ENCODE peak calls at places on chromosomes 11 and 22, in nine cellular contexts. One of them, this sample, is unnamed.

GRCh38 chr11:44607324-44607962 is 42.0 kb downstream of the CD82 start:
- DNase-seq in A549: no peak
- DNase-seq in neuronal stem cell: no peak
- DNase-seq in astrocyte: peak
- DNase-seq in stomach: no peak
- DNase-seq in AG04450: no peak
- DNase-seq in right cardiac atrium: peak
- DNase-seq in AG09309: peak
- DNase-seq in GM12865: no peak
- DNase-seq in this sample: no peak

GRCh38 chr11:121352301-121352891 is 59.8 kb downstream of the SC5D start:
- DNase-seq in A549: no peak
- DNase-seq in neuronal stem cell: no peak
- DNase-seq in astrocyte: no peak
- DNase-seq in stomach: no peak
- DNase-seq in AG04450: no peak
- DNase-seq in right cardiac atrium: peak
- DNase-seq in AG09309: no peak
- DNase-seq in GM12865: no peak
- DNase-seq in this sample: no peak

GRCh38 chr11:98455500-98456186 is 565.1 kb upstream of the CNTN5 start:
- DNase-seq in A549: no peak
- DNase-seq in neuronal stem cell: no peak
- DNase-seq in astrocyte: no peak
- DNase-seq in stomach: no peak
- DNase-seq in AG04450: no peak
- DNase-seq in right cardiac atrium: no peak
- DNase-seq in AG09309: no peak
- DNase-seq in GM12865: no peak
- DNase-seq in this sample: no peak

GRCh38 chr11:120563698-120564572 is 52.4 kb downstream of the GRIK4 start:
- DNase-seq in A549: no peak
- DNase-seq in neuronal stem cell: peak
- DNase-seq in astrocyte: no peak
- DNase-seq in stomach: no peak
- DNase-seq in AG04450: no peak
- DNase-seq in right cardiac atrium: peak
- DNase-seq in AG09309: no peak
- DNase-seq in GM12865: no peak
- DNase-seq in this sample: no peak

GRCh38 chr22:39914584-39914983 is 13.7 kb downstream of the GRAP2 start:
- DNase-seq in A549: no peak
- DNase-seq in neuronal stem cell: no peak
- DNase-seq in astrocyte: no peak
- DNase-seq in stomach: no peak
- DNase-seq in AG04450: no peak
- DNase-seq in right cardiac atrium: no peak
- DNase-seq in AG09309: no peak
- DNase-seq in GM12865: no peak
- DNase-seq in this sample: no peak

GRCh38 chr11:57432714-57433163 is 5.8 kb upstream of the SLC43A3 start:
- DNase-seq in A549: no peak
- DNase-seq in neuronal stem cell: no peak
- DNase-seq in astrocyte: peak
- DNase-seq in stomach: no peak
- DNase-seq in AG04450: peak
- DNase-seq in right cardiac atrium: no peak
- DNase-seq in AG09309: peak
- DNase-seq in GM12865: peak
- DNase-seq in this sample: peak

GRCh38 chr22:46267431-46268279 is at the start of gene TTC38:
- DNase-seq in A549: peak
- DNase-seq in neuronal stem cell: peak
- DNase-seq in astrocyte: peak
- DNase-seq in stomach: peak
- DNase-seq in AG04450: no peak
- DNase-seq in right cardiac atrium: peak
- DNase-seq in AG09309: peak
- DNase-seq in GM12865: peak
- DNase-seq in this sample: peak

GRCh38 chr11:102528618-102529017 is 1.9 kb downstream of the MMP7 start:
- DNase-seq in A549: no peak
- DNase-seq in neuronal stem cell: no peak
- DNase-seq in astrocyte: no peak
- DNase-seq in stomach: no peak
- DNase-seq in AG04450: no peak
- DNase-seq in right cardiac atrium: no peak
- DNase-seq in AG09309: no peak
- DNase-seq in GM12865: no peak
- DNase-seq in this sample: no peak

GRCh38 chr11:110349109-110349996 is 52.9 kb upstream of the RDX start:
- DNase-seq in A549: no peak
- DNase-seq in neuronal stem cell: no peak
- DNase-seq in astrocyte: peak
- DNase-seq in stomach: no peak
- DNase-seq in AG04450: no peak
- DNase-seq in right cardiac atrium: no peak
- DNase-seq in AG09309: no peak
- DNase-seq in GM12865: peak
- DNase-seq in this sample: no peak

GRCh38 chr11:120244476-120244875 is 4.5 kb downstream of the POU2F3 start:
- DNase-seq in A549: no peak
- DNase-seq in neuronal stem cell: no peak
- DNase-seq in astrocyte: peak
- DNase-seq in stomach: no peak
- DNase-seq in AG04450: no peak
- DNase-seq in right cardiac atrium: no peak
- DNase-seq in AG09309: no peak
- DNase-seq in GM12865: peak
- DNase-seq in this sample: peak

GRCh38 chr11:111001986-111002616 is 243.4 kb upstream of the POU2AF2 start:
- DNase-seq in A549: no peak
- DNase-seq in neuronal stem cell: no peak
- DNase-seq in astrocyte: peak
- DNase-seq in stomach: no peak
- DNase-seq in AG04450: peak
- DNase-seq in right cardiac atrium: no peak
- DNase-seq in AG09309: peak
- DNase-seq in GM12865: no peak
- DNase-seq in this sample: peak

GRCh38 chr11:28756977-28757376 is 648.8 kb downstream of the METTL15 start:
- DNase-seq in A549: no peak
- DNase-seq in neuronal stem cell: no peak
- DNase-seq in astrocyte: peak
- DNase-seq in stomach: no peak
- DNase-seq in AG04450: peak
- DNase-seq in right cardiac atrium: no peak
- DNase-seq in AG09309: peak
- DNase-seq in GM12865: no peak
- DNase-seq in this sample: peak

GRCh38 chr11:6200975-6201374 is 2.0 kb downstream of the OR52W1 start:
- DNase-seq in A549: no peak
- DNase-seq in neuronal stem cell: no peak
- DNase-seq in astrocyte: peak
- DNase-seq in stomach: peak
- DNase-seq in AG04450: no peak
- DNase-seq in right cardiac atrium: peak
- DNase-seq in AG09309: no peak
- DNase-seq in GM12865: no peak
- DNase-seq in this sample: no peak

GRCh38 chr11:70587095-70587389 is 188.7 kb downstream of the CTTN start:
- DNase-seq in A549: no peak
- DNase-seq in neuronal stem cell: no peak
- DNase-seq in astrocyte: no peak
- DNase-seq in stomach: no peak
- DNase-seq in AG04450: no peak
- DNase-seq in right cardiac atrium: no peak
- DNase-seq in AG09309: no peak
- DNase-seq in GM12865: no peak
- DNase-seq in this sample: no peak

GRCh38 chr22:36463783-36464184 is 17.7 kb downstream of the TXN2 start:
- DNase-seq in A549: no peak
- DNase-seq in neuronal stem cell: no peak
- DNase-seq in astrocyte: no peak
- DNase-seq in stomach: no peak
- DNase-seq in AG04450: no peak
- DNase-seq in right cardiac atrium: peak
- DNase-seq in AG09309: no peak
- DNase-seq in GM12865: no peak
- DNase-seq in this sample: no peak

GRCh38 chr11:65132238-65132987 is 1.9 kb downstream of the SYVN1 start:
- DNase-seq in A549: no peak
- DNase-seq in neuronal stem cell: no peak
- DNase-seq in astrocyte: no peak
- DNase-seq in stomach: no peak
- DNase-seq in AG04450: no peak
- DNase-seq in right cardiac atrium: peak
- DNase-seq in AG09309: no peak
- DNase-seq in GM12865: peak
- DNase-seq in this sample: no peak
- H3K4me3 ChIP-seq in A549: no peak
- H3K4me3 ChIP-seq in neuronal stem cell: peak
- H3K4me3 ChIP-seq in astrocyte: peak
- H3K4me3 ChIP-seq in stomach: peak
- H3K4me3 ChIP-seq in AG04450: peak
- H3K4me3 ChIP-seq in right cardiac atrium: no peak
- H3K4me3 ChIP-seq in AG09309: no peak
- H3K4me3 ChIP-seq in GM12865: peak
- H3K4me3 ChIP-seq in this sample: peak

DNA sequence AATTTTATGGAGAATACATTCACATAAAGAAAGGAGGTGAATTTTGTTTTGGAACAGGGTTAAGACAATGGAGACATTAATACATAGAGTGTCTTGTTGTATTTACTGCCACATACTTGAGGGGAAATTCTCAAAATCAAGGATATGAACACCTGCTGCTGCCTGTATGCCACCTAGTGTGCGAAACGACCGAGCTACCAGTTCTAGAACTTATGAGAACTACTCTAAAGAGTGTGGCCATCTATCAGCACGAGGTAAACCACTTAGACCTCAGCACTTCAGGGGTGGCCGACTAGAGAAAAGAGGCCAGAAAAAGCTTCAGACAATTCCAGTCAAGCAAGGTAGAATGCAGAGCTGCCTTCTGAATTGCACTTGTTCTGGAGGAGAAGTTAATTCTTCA is 1.5 kb upstream of the AGBL2 start:
- DNase-seq in A549: no peak
- DNase-seq in neuronal stem cell: no peak
- DNase-seq in astrocyte: no peak
- DNase-seq in stomach: no peak
- DNase-seq in AG04450: no peak
- DNase-seq in right cardiac atrium: no peak
- DNase-seq in AG09309: no peak
- DNase-seq in GM12865: peak
- DNase-seq in this sample: no peak
- H3K4me3 ChIP-seq in A549: no peak
- H3K4me3 ChIP-seq in neuronal stem cell: no peak
- H3K4me3 ChIP-seq in astrocyte: no peak
- H3K4me3 ChIP-seq in stomach: no peak
- H3K4me3 ChIP-seq in AG04450: no peak
- H3K4me3 ChIP-seq in right cardiac atrium: no peak
- H3K4me3 ChIP-seq in AG09309: no peak
- H3K4me3 ChIP-seq in GM12865: no peak
- H3K4me3 ChIP-seq in this sample: no peak

DNA sequence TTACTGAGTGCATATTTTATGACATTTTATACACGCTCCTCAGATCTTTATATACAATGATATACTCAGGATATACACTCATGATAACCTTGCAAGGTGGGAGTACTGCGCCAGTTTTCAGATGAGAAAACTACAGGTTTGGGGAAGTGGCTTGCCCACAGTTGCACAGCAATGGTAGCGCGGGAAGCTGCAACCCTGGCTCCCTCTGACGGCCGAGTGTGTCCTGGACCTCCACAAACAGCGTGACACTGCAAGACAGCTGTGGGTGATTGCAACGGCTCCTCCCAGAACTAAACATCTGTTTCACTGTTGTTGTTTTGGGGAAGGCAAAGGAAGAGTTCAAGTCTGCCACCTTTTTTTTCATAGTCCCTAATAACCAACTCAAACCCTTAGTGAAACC is 47.0 kb downstream of the PACSIN2 start:
- DNase-seq in A549: no peak
- DNase-seq in neuronal stem cell: no peak
- DNase-seq in astrocyte: no peak
- DNase-seq in stomach: peak
- DNase-seq in AG04450: no peak
- DNase-seq in right cardiac atrium: peak
- DNase-seq in AG09309: no peak
- DNase-seq in GM12865: peak
- DNase-seq in this sample: no peak
- H3K4me3 ChIP-seq in A549: no peak
- H3K4me3 ChIP-seq in neuronal stem cell: no peak
- H3K4me3 ChIP-seq in astrocyte: no peak
- H3K4me3 ChIP-seq in stomach: no peak
- H3K4me3 ChIP-seq in AG04450: no peak
- H3K4me3 ChIP-seq in right cardiac atrium: no peak
- H3K4me3 ChIP-seq in AG09309: no peak
- H3K4me3 ChIP-seq in GM12865: no peak
- H3K4me3 ChIP-seq in this sample: no peak

GRCh38 chr11:122441702-122442092 is 213.8 kb upstream of the UBASH3B start:
- DNase-seq in A549: no peak
- DNase-seq in neuronal stem cell: no peak
- DNase-seq in astrocyte: no peak
- DNase-seq in stomach: no peak
- DNase-seq in AG04450: no peak
- DNase-seq in right cardiac atrium: no peak
- DNase-seq in AG09309: no peak
- DNase-seq in GM12865: no peak
- DNase-seq in this sample: no peak
- H3K4me3 ChIP-seq in A549: peak
- H3K4me3 ChIP-seq in neuronal stem cell: no peak
- H3K4me3 ChIP-seq in astrocyte: peak
- H3K4me3 ChIP-seq in stomach: peak
- H3K4me3 ChIP-seq in AG04450: peak
- H3K4me3 ChIP-seq in right cardiac atrium: no peak
- H3K4me3 ChIP-seq in AG09309: no peak
- H3K4me3 ChIP-seq in GM12865: no peak
- H3K4me3 ChIP-seq in this sample: peak

GRCh38 chr11:61528114-61528513 is 19.6 kb downstream of the LRRC10B start:
- DNase-seq in A549: no peak
- DNase-seq in neuronal stem cell: no peak
- DNase-seq in astrocyte: no peak
- DNase-seq in stomach: no peak
- DNase-seq in AG04450: no peak
- DNase-seq in right cardiac atrium: no peak
- DNase-seq in AG09309: no peak
- DNase-seq in GM12865: no peak
- DNase-seq in this sample: no peak
- H3K4me3 ChIP-seq in A549: no peak
- H3K4me3 ChIP-seq in neuronal stem cell: no peak
- H3K4me3 ChIP-seq in astrocyte: no peak
- H3K4me3 ChIP-seq in stomach: no peak
- H3K4me3 ChIP-seq in AG04450: no peak
- H3K4me3 ChIP-seq in right cardiac atrium: no peak
- H3K4me3 ChIP-seq in AG09309: no peak
- H3K4me3 ChIP-seq in GM12865: no peak
- H3K4me3 ChIP-seq in this sample: no peak